ENCODE peak calls at places on chromosomes 12 and 14, in nine cellular contexts. J is progenitor cell of endocrine pancreas, H is AG04450, M is A549, F is mesothelial cell of epicardium, P is dorsolateral prefrontal cortex, X is GM12865, G is Caco-2, Z is esophagus squamous epithelium. I is an unnamed sample.

GRCh38 chr14:49622022-49622607 is 1.5 kb downstream of the MGAT2 start:
- DNase-seq in J (no peak), H (no peak), M (no peak), F (no peak), P (no peak), X (no peak), G (no peak), Z (no peak), I (no peak)

GRCh38 chr12:22481557-22482104 is 62.7 kb downstream of the C2CD5 start:
- DNase-seq in J (no peak), H (no peak), M (no peak), F (no peak), P (no peak), X (no peak), G (no peak), Z (no peak), I (no peak)

GRCh38 chr14:91899213-91899612 is 31.9 kb upstream of the TC2N start:
- DNase-seq in J (no peak), H (no peak), M (no peak), F (no peak), P (no peak), X (peak), G (peak), Z (no peak), I (no peak)

GRCh38 chr14:69319911-69320310 is 60.0 kb downstream of the GALNT16 start:
- DNase-seq in J (no peak), H (no peak), M (no peak), F (peak), P (no peak), X (no peak), G (no peak), Z (no peak), I (no peak)

GRCh38 chr12:114853003-114853529 is 169.1 kb upstream of the TBX3 start:
- DNase-seq in J (no peak), H (no peak), M (no peak), F (no peak), P (no peak), X (no peak), G (no peak), Z (no peak), I (no peak)

GRCh38 chr12:131090254-131091210 is 136.8 kb downstream of the ADGRD1 start:
- DNase-seq in J (no peak), H (no peak), M (no peak), F (no peak), P (peak), X (no peak), G (peak), Z (no peak), I (no peak)

GRCh38 chr14:49659526-49660455 is 24.7 kb upstream of the DNAAF2 start:
- DNase-seq in J (no peak), H (no peak), M (no peak), F (no peak), P (no peak), X (no peak), G (no peak), Z (no peak), I (no peak)

GRCh38 chr12:98997899-98998298 is 352.8 kb downstream of the APAF1 start:
- DNase-seq in J (no peak), H (no peak), M (no peak), F (no peak), P (no peak), X (no peak), G (no peak), Z (no peak), I (no peak)

GRCh38 chr14:22002860-22003284 is 329.3 kb upstream of the OR4E1 start:
- DNase-seq in J (no peak), H (no peak), M (no peak), F (no peak), P (no peak), X (peak), G (peak), Z (no peak), I (no peak)
- TF ChIP-seq CTCF in J (peak), H (peak), M (peak), F (no peak), P (no peak), X (peak), G (peak), Z (peak), I (peak)

DNA sequence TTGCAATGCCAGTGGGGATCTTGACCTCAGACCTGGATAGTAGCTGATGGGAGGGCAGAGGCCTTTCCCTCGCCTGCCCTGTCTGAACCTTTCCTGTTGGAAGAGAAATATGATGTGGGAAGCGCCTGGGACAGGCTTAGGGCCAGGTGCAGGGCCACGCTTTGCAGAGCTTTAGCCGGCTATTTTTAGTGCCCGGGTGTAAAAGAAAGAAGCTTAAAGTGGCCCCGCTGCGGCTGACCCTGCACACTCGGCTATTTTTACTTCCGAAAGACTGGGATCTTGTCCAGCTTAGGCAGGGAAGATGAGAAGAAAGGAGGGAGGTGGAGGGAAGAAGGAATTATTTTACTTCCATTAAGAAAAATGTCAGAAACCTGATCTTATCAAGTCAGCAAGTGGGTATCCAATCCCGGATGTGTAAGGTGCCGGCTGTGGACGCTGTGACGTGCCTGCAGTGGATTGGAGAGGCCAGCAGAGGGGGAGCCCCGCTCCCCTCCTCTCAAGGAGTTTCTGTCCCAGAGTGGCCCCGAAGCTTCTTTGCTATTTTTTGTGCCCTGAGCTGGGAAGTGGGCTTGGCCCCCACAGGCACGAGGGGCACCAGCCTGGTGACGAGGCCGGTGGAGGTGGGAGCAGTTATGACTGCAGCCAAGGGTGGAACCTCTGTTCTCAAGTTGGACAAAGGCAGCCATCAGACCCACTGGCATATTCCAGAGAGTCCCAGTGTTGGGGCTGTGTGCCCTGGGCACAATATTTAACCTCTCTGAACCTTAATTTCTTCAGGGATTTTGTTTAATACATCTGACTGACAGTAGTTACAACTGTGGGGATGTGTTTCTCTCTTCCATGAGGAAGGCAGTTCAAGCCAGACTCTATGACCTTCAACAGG is 97.7 kb downstream of the ESRRB start:
- DNase-seq in J (no peak), H (no peak), M (no peak), F (peak), P (no peak), X (peak), G (no peak), Z (no peak), I (no peak)
- TF ChIP-seq CTCF in J (peak), H (peak), M (no peak), F (no peak), P (no peak), X (peak), G (peak), Z (no peak), I (no peak)

GRCh38 chr12:118101051-118101450 is 2.8 kb downstream of the VSIG10 start:
- DNase-seq in J (no peak), H (no peak), M (no peak), F (no peak), P (no peak), X (no peak), G (no peak), Z (no peak), I (no peak)

GRCh38 chr12:118103231-118103600 is 595 bp downstream of the VSIG10 start:
- DNase-seq in J (peak), H (no peak), M (peak), F (peak), P (no peak), X (peak), G (no peak), Z (no peak), I (no peak)

GRCh38 chr12:118102070-118102469 is 1.7 kb downstream of the VSIG10 start:
- DNase-seq in J (no peak), H (no peak), M (peak), F (no peak), P (no peak), X (no peak), G (no peak), Z (no peak), I (no peak)

GRCh38 chr12:118102609-118103008 is 1.2 kb downstream of the VSIG10 start:
- DNase-seq in J (no peak), H (no peak), M (peak), F (no peak), P (no peak), X (no peak), G (no peak), Z (no peak), I (no peak)

DNA sequence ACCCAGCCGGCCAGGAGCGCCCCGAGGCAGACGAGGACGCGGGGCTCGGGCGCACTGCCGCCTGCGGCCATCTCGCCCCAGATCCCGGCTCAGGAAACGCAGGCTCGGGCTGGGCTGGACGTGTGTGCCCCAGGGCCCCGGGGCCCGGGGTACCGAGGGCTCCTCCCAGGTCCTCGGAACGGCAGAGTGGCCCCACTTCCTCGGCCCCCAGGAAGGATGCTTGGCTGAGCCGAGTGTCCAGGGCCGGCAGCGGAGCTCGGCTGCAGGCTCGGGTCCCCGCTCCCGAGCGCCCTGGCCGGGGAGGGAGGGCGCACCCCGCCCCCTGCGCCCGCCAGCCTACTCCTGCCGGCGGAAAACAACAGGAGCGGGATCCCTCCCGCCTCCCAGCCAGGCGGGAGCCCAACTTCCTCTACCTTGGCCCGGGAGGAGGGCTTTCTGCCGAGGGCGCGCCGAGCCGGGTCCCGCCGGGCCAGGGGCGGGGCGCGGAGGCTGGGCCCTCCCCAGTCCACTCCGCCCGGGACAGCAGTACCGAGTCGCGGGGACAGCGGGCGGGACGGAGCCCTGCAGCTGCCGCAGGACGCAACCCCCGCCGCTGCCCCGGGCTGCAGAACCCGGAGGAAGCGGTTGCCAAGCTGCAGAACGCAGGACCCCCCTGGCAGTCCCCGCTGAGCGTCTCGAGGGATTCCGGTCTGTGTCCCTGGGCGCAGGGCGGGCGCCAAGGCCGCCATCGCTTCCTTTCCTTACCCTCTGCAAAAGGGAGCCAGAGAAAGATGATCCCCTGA is at the start of gene VSIG10:
- DNase-seq in J (peak), H (no peak), M (peak), F (peak), P (peak), X (peak), G (peak), Z (no peak), I (peak)
- TF ChIP-seq CTCF in J (peak), H (peak), M (no peak), F (no peak), P (peak), X (no peak), G (no peak), Z (no peak), I (no peak)

GRCh38 chr14:100393362-100393761 is 70.2 kb downstream of the SLC25A47 start:
- DNase-seq in J (no peak), H (no peak), M (no peak), F (no peak), P (no peak), X (no peak), G (no peak), Z (no peak), I (no peak)

GRCh38 chr14:100396266-100396795 is 73.2 kb downstream of the SLC25A47 start:
- DNase-seq in J (no peak), H (no peak), M (no peak), F (no peak), P (no peak), X (no peak), G (no peak), Z (no peak), I (no peak)

GRCh38 chr14:100394886-100395672 is 71.9 kb downstream of the SLC25A47 start:
- DNase-seq in J (no peak), H (no peak), M (no peak), F (no peak), P (no peak), X (no peak), G (no peak), Z (no peak), I (no peak)

GRCh38 chr14:100392266-100392850 is 69.2 kb downstream of the SLC25A47 start:
- DNase-seq in J (no peak), H (no peak), M (no peak), F (no peak), P (no peak), X (no peak), G (no peak), Z (no peak), I (no peak)

DNA sequence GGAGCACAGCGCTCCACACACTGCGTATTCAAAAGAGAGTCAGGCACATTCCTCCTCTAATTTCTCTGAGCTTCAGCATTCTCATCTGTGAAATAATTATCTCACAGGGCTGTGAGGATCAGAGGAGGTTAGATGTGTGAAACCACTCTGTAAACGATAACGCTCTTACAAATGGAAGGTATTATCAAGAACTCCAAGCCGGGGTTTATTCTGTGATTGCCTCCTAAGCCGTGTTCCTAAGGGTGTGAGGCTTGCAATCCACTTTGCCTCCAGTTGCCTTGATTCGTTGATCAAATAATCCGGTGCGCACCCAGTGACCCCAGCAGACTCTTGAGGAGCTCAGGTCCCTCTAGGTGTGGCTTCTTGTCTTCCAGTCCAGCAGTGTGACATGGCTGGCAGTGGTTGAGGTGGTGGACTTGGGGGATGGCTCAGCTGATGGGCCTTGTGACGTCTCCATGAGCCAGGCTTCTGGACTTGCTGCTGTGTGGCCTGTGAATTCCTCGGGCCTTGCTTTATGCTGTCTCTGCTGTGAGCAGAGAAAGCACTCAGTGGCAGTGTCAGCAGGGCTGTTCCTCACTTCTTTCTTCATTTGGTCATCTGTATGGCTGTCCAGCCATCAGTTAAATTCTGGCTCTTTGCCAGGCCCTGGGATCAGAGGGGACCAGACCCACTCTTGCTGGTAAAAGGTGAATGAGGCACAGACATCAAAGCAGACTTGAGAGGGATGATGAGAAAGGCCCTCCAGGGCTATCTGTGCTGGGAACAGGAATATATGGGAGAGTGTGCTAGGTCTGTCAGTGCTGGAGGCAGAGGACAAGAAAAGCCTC is 71.0 kb downstream of the SLC25A47 start:
- DNase-seq in J (no peak), H (no peak), M (no peak), F (no peak), P (no peak), X (no peak), G (no peak), Z (no peak), I (no peak)
- TF ChIP-seq CTCF in J (no peak), H (no peak), M (no peak), F (no peak), P (no peak), X (no peak), G (no peak), Z (no peak), I (no peak)

GRCh38 chr12:26022043-26022442 is 63.6 kb downstream of the RASSF8 start:
- DNase-seq in J (no peak), H (no peak), M (no peak), F (no peak), P (no peak), X (no peak), G (no peak), Z (no peak), I (no peak)

GRCh38 chr12:26014085-26014484 is 55.6 kb downstream of the RASSF8 start:
- DNase-seq in J (no peak), H (no peak), M (no peak), F (no peak), P (no peak), X (no peak), G (no peak), Z (no peak), I (no peak)

GRCh38 chr12:26018926-26019325 is 60.4 kb downstream of the RASSF8 start:
- DNase-seq in J (no peak), H (no peak), M (no peak), F (no peak), P (no peak), X (no peak), G (no peak), Z (no peak), I (no peak)

GRCh38 chr12:26021534-26021933 is 63.1 kb downstream of the RASSF8 start:
- DNase-seq in J (no peak), H (no peak), M (no peak), F (no peak), P (no peak), X (no peak), G (no peak), Z (no peak), I (no peak)

DNA sequence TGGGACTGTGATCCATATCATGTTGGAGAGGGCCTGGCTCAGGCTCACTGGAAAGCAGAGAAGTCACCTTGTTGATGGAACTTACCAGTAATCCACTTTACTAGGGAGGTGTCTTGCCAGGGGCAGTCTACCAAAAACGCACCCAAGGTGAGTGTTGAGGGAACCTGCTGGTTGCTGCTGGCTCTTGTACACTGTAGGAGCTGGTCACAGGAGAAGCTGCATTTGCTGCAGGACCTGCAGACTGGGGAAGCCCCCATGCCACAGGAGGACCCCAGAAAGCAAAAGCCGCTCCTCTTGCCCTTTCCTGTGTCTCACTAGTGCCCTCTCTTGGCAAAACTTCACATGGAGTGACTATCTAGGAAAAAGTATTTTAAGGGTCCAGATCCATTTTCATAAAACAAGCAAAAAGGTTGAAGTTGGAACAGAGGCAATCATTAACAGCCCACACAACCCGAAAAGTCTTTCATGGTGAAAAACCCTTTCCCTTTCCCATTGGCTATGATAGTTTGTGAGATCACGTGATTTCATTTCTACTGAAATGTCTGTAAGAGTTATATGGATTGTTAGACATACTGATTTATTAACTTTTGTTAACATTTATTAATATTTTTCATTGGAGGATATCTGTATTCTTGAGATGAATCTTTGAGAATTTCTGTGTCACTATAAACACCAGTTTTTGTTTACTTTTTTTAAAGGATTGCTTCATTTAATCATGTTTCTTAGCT is 59.2 kb downstream of the RASSF8 start:
- DNase-seq in J (no peak), H (no peak), M (peak), F (no peak), P (no peak), X (peak), G (peak), Z (no peak), I (peak)
- TF ChIP-seq CTCF in J (peak), H (peak), M (peak), F (no peak), P (peak), X (peak), G (peak), Z (peak), I (peak)

GRCh38 chr12:76085159-76085868 is 829 bp upstream of the NAP1L1 start:
- DNase-seq in J (no peak), H (no peak), M (no peak), F (no peak), P (no peak), X (peak), G (no peak), Z (no peak), I (peak)
- TF ChIP-seq CTCF in J (no peak), H (peak), M (peak), F (no peak), P (peak), X (peak), G (no peak), Z (peak), I (peak)

I was measured in GM13977.